ENCODE peak calls at places on chromosome 22, in ten cellular contexts. One of them, this sample, is unnamed.

GRCh38 chr22:25134028-25134427 is 65.6 kb upstream of the CRYBB3 start:
- DNase-seq in ovary: no peak
- DNase-seq in choroid plexus epithelial cell: no peak
- DNase-seq in heart right ventricle: no peak
- DNase-seq in HFF-Myc: no peak
- DNase-seq in MM.1S: no peak
- DNase-seq in A673: no peak
- DNase-seq in tibial artery: no peak
- DNase-seq in A549: no peak
- DNase-seq in psoas muscle: no peak
- DNase-seq in this sample: peak

GRCh38 chr22:43270314-43270908 is 72.8 kb downstream of the SCUBE1 start:
- DNase-seq in ovary: no peak
- DNase-seq in choroid plexus epithelial cell: peak
- DNase-seq in heart right ventricle: no peak
- DNase-seq in HFF-Myc: no peak
- DNase-seq in MM.1S: peak
- DNase-seq in A673: peak
- DNase-seq in tibial artery: no peak
- DNase-seq in A549: peak
- DNase-seq in psoas muscle: no peak
- DNase-seq in this sample: no peak

GRCh38 chr22:30674482-30674881 is 6.8 kb upstream of the DUSP18 start:
- DNase-seq in ovary: no peak
- DNase-seq in choroid plexus epithelial cell: no peak
- DNase-seq in heart right ventricle: no peak
- DNase-seq in HFF-Myc: no peak
- DNase-seq in MM.1S: no peak
- DNase-seq in A673: no peak
- DNase-seq in tibial artery: no peak
- DNase-seq in A549: no peak
- DNase-seq in psoas muscle: no peak
- DNase-seq in this sample: no peak

GRCh38 chr22:23268139-23268712 is 87.9 kb downstream of the BCR start:
- DNase-seq in ovary: no peak
- DNase-seq in choroid plexus epithelial cell: no peak
- DNase-seq in heart right ventricle: no peak
- DNase-seq in HFF-Myc: no peak
- DNase-seq in MM.1S: no peak
- DNase-seq in A673: no peak
- DNase-seq in tibial artery: no peak
- DNase-seq in A549: no peak
- DNase-seq in psoas muscle: no peak
- DNase-seq in this sample: no peak

GRCh38 chr22:50293441-50294318 is 13.8 kb downstream of the PLXNB2 start:
- DNase-seq in ovary: peak
- DNase-seq in choroid plexus epithelial cell: peak
- DNase-seq in heart right ventricle: peak
- DNase-seq in HFF-Myc: no peak
- DNase-seq in MM.1S: no peak
- DNase-seq in A673: peak
- DNase-seq in tibial artery: no peak
- DNase-seq in A549: no peak
- DNase-seq in psoas muscle: peak
- DNase-seq in this sample: peak

GRCh38 chr22:25085930-25086901 is 113.4 kb upstream of the CRYBB3 start:
- DNase-seq in ovary: peak
- DNase-seq in choroid plexus epithelial cell: no peak
- DNase-seq in heart right ventricle: peak
- DNase-seq in HFF-Myc: no peak
- DNase-seq in MM.1S: peak
- DNase-seq in A673: peak
- DNase-seq in tibial artery: peak
- DNase-seq in A549: no peak
- DNase-seq in psoas muscle: peak
- DNase-seq in this sample: no peak

GRCh38 chr22:20937031-20937793 is 20.0 kb downstream of the CRKL start:
- DNase-seq in ovary: no peak
- DNase-seq in choroid plexus epithelial cell: no peak
- DNase-seq in heart right ventricle: no peak
- DNase-seq in HFF-Myc: no peak
- DNase-seq in MM.1S: no peak
- DNase-seq in A673: no peak
- DNase-seq in tibial artery: no peak
- DNase-seq in A549: no peak
- DNase-seq in psoas muscle: no peak
- DNase-seq in this sample: no peak

GRCh38 chr22:23359583-23360123 is 179.3 kb downstream of the BCR start:
- DNase-seq in ovary: no peak
- DNase-seq in choroid plexus epithelial cell: no peak
- DNase-seq in heart right ventricle: no peak
- DNase-seq in HFF-Myc: no peak
- DNase-seq in MM.1S: no peak
- DNase-seq in A673: no peak
- DNase-seq in tibial artery: no peak
- DNase-seq in A549: no peak
- DNase-seq in psoas muscle: no peak
- DNase-seq in this sample: no peak

GRCh38 chr22:49812838-49813237 is 14.8 kb downstream of the BRD1 start:
- DNase-seq in ovary: no peak
- DNase-seq in choroid plexus epithelial cell: peak
- DNase-seq in heart right ventricle: no peak
- DNase-seq in HFF-Myc: no peak
- DNase-seq in MM.1S: no peak
- DNase-seq in A673: no peak
- DNase-seq in tibial artery: no peak
- DNase-seq in A549: no peak
- DNase-seq in psoas muscle: no peak
- DNase-seq in this sample: no peak

GRCh38 chr22:44159230-44159629 is 21.5 kb upstream of the PARVG start:
- DNase-seq in ovary: no peak
- DNase-seq in choroid plexus epithelial cell: no peak
- DNase-seq in heart right ventricle: no peak
- DNase-seq in HFF-Myc: no peak
- DNase-seq in MM.1S: no peak
- DNase-seq in A673: no peak
- DNase-seq in tibial artery: no peak
- DNase-seq in A549: no peak
- DNase-seq in psoas muscle: no peak
- DNase-seq in this sample: no peak

GRCh38 chr22:40479126-40479800 is 108.9 kb downstream of the SGSM3 start:
- DNase-seq in ovary: no peak
- DNase-seq in choroid plexus epithelial cell: no peak
- DNase-seq in heart right ventricle: no peak
- DNase-seq in HFF-Myc: no peak
- DNase-seq in MM.1S: no peak
- DNase-seq in A673: no peak
- DNase-seq in tibial artery: no peak
- DNase-seq in A549: no peak
- DNase-seq in psoas muscle: no peak
- DNase-seq in this sample: no peak
- TF ChIP-seq CTCF in ovary: no peak
- TF ChIP-seq CTCF in choroid plexus epithelial cell: peak
- TF ChIP-seq CTCF in heart right ventricle: no peak
- TF ChIP-seq CTCF in HFF-Myc: no peak
- TF ChIP-seq CTCF in MM.1S: peak
- TF ChIP-seq CTCF in A673: peak
- TF ChIP-seq CTCF in tibial artery: no peak
- TF ChIP-seq CTCF in A549: no peak
- TF ChIP-seq CTCF in psoas muscle: no peak
- TF ChIP-seq CTCF in this sample: no peak

GRCh38 chr22:36816338-36816634 is 549 bp downstream of the PVALB start:
- DNase-seq in ovary: no peak
- DNase-seq in choroid plexus epithelial cell: no peak
- DNase-seq in heart right ventricle: no peak
- DNase-seq in HFF-Myc: no peak
- DNase-seq in MM.1S: no peak
- DNase-seq in A673: no peak
- DNase-seq in tibial artery: no peak
- DNase-seq in A549: no peak
- DNase-seq in psoas muscle: no peak
- DNase-seq in this sample: no peak

GRCh38 chr22:36814796-36815195 is 2.0 kb downstream of the PVALB start:
- DNase-seq in ovary: no peak
- DNase-seq in choroid plexus epithelial cell: no peak
- DNase-seq in heart right ventricle: no peak
- DNase-seq in HFF-Myc: no peak
- DNase-seq in MM.1S: no peak
- DNase-seq in A673: no peak
- DNase-seq in tibial artery: no peak
- DNase-seq in A549: no peak
- DNase-seq in psoas muscle: no peak
- DNase-seq in this sample: no peak

GRCh38 chr22:36816635-36817428 is at the start of gene PVALB:
- DNase-seq in ovary: peak
- DNase-seq in choroid plexus epithelial cell: peak
- DNase-seq in heart right ventricle: peak
- DNase-seq in HFF-Myc: no peak
- DNase-seq in MM.1S: peak
- DNase-seq in A673: peak
- DNase-seq in tibial artery: no peak
- DNase-seq in A549: peak
- DNase-seq in psoas muscle: peak
- DNase-seq in this sample: peak

GRCh38 chr22:36817429-36817783 is 571 bp upstream of the PVALB start:
- DNase-seq in ovary: no peak
- DNase-seq in choroid plexus epithelial cell: no peak
- DNase-seq in heart right ventricle: no peak
- DNase-seq in HFF-Myc: no peak
- DNase-seq in MM.1S: no peak
- DNase-seq in A673: no peak
- DNase-seq in tibial artery: no peak
- DNase-seq in A549: no peak
- DNase-seq in psoas muscle: no peak
- DNase-seq in this sample: no peak

GRCh38 chr22:36815558-36816337 is 1.1 kb downstream of the PVALB start:
- DNase-seq in ovary: no peak
- DNase-seq in choroid plexus epithelial cell: no peak
- DNase-seq in heart right ventricle: no peak
- DNase-seq in HFF-Myc: no peak
- DNase-seq in MM.1S: no peak
- DNase-seq in A673: no peak
- DNase-seq in tibial artery: no peak
- DNase-seq in A549: no peak
- DNase-seq in psoas muscle: no peak
- DNase-seq in this sample: no peak
- H3K4me3 ChIP-seq in ovary: no peak
- H3K4me3 ChIP-seq in choroid plexus epithelial cell: no peak
- H3K4me3 ChIP-seq in heart right ventricle: no peak
- H3K4me3 ChIP-seq in HFF-Myc: no peak
- H3K4me3 ChIP-seq in MM.1S: no peak
- H3K4me3 ChIP-seq in A673: no peak
- H3K4me3 ChIP-seq in tibial artery: no peak
- H3K4me3 ChIP-seq in A549: no peak
- H3K4me3 ChIP-seq in psoas muscle: no peak
- H3K4me3 ChIP-seq in this sample: no peak

DNA sequence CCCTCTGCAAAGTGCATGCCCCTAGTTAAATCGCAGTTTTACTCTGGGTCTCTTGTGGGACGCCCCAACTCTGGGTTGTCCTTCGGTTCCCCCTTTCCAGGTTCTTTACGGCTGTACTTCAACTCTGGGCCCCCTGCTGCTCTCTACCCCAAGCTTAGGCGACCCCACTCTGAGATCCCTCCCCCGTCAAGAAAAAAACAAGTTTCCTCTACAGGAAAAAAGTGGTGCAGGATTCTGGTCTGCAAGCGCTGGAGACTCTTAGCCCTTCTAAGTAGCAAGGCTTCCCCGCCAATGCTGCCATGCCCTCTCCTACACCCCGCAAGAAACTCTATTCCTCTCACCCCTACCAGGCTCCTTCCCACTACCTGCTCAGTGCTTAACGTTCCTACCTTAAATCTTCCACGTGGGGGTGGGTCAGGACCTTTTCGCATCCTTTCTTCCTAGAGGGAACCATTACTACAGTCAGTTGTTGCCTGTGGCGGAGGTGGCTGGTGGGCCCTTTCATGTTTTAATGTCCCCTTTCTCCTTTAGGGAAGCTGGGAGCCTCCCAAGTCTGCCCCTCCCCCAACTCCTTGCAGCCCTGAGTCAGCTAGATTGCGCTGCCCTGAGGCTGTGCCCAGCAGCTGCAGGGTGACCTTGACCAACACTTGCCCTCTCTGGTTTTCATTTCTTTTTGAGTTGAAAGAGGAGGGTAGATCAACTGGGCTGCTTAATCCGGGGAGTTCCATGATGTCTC is 1.4 kb downstream of the NEFH start:
- DNase-seq in ovary: peak
- DNase-seq in choroid plexus epithelial cell: no peak
- DNase-seq in heart right ventricle: no peak
- DNase-seq in HFF-Myc: no peak
- DNase-seq in MM.1S: no peak
- DNase-seq in A673: no peak
- DNase-seq in tibial artery: no peak
- DNase-seq in A549: no peak
- DNase-seq in psoas muscle: peak
- DNase-seq in this sample: no peak
- TF ChIP-seq CTCF in ovary: no peak
- TF ChIP-seq CTCF in choroid plexus epithelial cell: no peak
- TF ChIP-seq CTCF in heart right ventricle: no peak
- TF ChIP-seq CTCF in HFF-Myc: no peak
- TF ChIP-seq CTCF in MM.1S: no peak
- TF ChIP-seq CTCF in A673: no peak
- TF ChIP-seq CTCF in tibial artery: no peak
- TF ChIP-seq CTCF in A549: no peak
- TF ChIP-seq CTCF in psoas muscle: no peak
- TF ChIP-seq CTCF in this sample: no peak

GRCh38 chr22:41913040-41913719 is 1.7 kb downstream of the SHISA8 start:
- DNase-seq in ovary: no peak
- DNase-seq in choroid plexus epithelial cell: no peak
- DNase-seq in heart right ventricle: no peak
- DNase-seq in HFF-Myc: no peak
- DNase-seq in MM.1S: no peak
- DNase-seq in A673: no peak
- DNase-seq in tibial artery: no peak
- DNase-seq in A549: no peak
- DNase-seq in psoas muscle: no peak
- DNase-seq in this sample: no peak

GRCh38 chr22:41915035-41915782 is at the start of gene SHISA8:
- DNase-seq in ovary: peak
- DNase-seq in choroid plexus epithelial cell: peak
- DNase-seq in heart right ventricle: peak
- DNase-seq in HFF-Myc: no peak
- DNase-seq in MM.1S: peak
- DNase-seq in A673: peak
- DNase-seq in tibial artery: no peak
- DNase-seq in A549: no peak
- DNase-seq in psoas muscle: peak
- DNase-seq in this sample: peak

GRCh38 chr22:41913842-41914534 is 886 bp downstream of the SHISA8 start:
- DNase-seq in ovary: no peak
- DNase-seq in choroid plexus epithelial cell: no peak
- DNase-seq in heart right ventricle: no peak
- DNase-seq in HFF-Myc: no peak
- DNase-seq in MM.1S: no peak
- DNase-seq in A673: no peak
- DNase-seq in tibial artery: no peak
- DNase-seq in A549: no peak
- DNase-seq in psoas muscle: no peak
- DNase-seq in this sample: no peak

GRCh38 chr22:41915783-41916493 is 1.1 kb upstream of the SHISA8 start:
- DNase-seq in ovary: no peak
- DNase-seq in choroid plexus epithelial cell: no peak
- DNase-seq in heart right ventricle: no peak
- DNase-seq in HFF-Myc: no peak
- DNase-seq in MM.1S: no peak
- DNase-seq in A673: no peak
- DNase-seq in tibial artery: no peak
- DNase-seq in A549: no peak
- DNase-seq in psoas muscle: no peak
- DNase-seq in this sample: no peak

GRCh38 chr22:41914611-41915034 is 251 bp downstream of the SHISA8 start:
- DNase-seq in ovary: no peak
- DNase-seq in choroid plexus epithelial cell: no peak
- DNase-seq in heart right ventricle: no peak
- DNase-seq in HFF-Myc: no peak
- DNase-seq in MM.1S: no peak
- DNase-seq in A673: no peak
- DNase-seq in tibial artery: no peak
- DNase-seq in A549: no peak
- DNase-seq in psoas muscle: no peak
- DNase-seq in this sample: no peak
- H3K4me3 ChIP-seq in ovary: no peak
- H3K4me3 ChIP-seq in choroid plexus epithelial cell: no peak
- H3K4me3 ChIP-seq in heart right ventricle: peak
- H3K4me3 ChIP-seq in HFF-Myc: no peak
- H3K4me3 ChIP-seq in MM.1S: peak
- H3K4me3 ChIP-seq in A673: peak
- H3K4me3 ChIP-seq in tibial artery: peak
- H3K4me3 ChIP-seq in A549: peak
- H3K4me3 ChIP-seq in psoas muscle: peak
- H3K4me3 ChIP-seq in this sample: no peak